ENCODE peak calls at places on chromosome 4, in six cellular contexts. One of them, this sample, is unnamed.

GRCh38 chr4:3283916-3284315 is 8.9 kb upstream of the RGS12 start:
- DNase-seq in HepG2: no peak
- DNase-seq in HL-60: no peak
- DNase-seq in GM12878: no peak
- DNase-seq in H1: no peak
- DNase-seq in SK-N-SH: no peak
- DNase-seq in this sample: no peak

GRCh38 chr4:53508446-53508845 is 82.8 kb downstream of the LNX1 start:
- DNase-seq in H1: no peak
- DNase-seq in GM12878: no peak
- DNase-seq in HL-60: no peak
- DNase-seq in HepG2: peak; percentile 48
- DNase-seq in SK-N-SH: no peak
- DNase-seq in this sample: peak; percentile 9

GRCh38 chr4:151035321-151035720 is 20.2 kb upstream of the LRBA start:
- DNase-seq in HL-60: no peak
- DNase-seq in GM12878: no peak
- DNase-seq in HepG2: peak; percentile 41
- DNase-seq in H1: no peak
- DNase-seq in SK-N-SH: no peak
- DNase-seq in this sample: no peak

GRCh38 chr4:93897559-93897958 is 69.0 kb downstream of the ATOH1 start:
- DNase-seq in HL-60: no peak
- DNase-seq in HepG2: peak; percentile 3
- DNase-seq in GM12878: no peak
- DNase-seq in H1: no peak
- DNase-seq in SK-N-SH: peak; percentile 35
- DNase-seq in this sample: peak; percentile 6

GRCh38 chr4:106021737-106022410 is 126.6 kb downstream of the NPNT start:
- DNase-seq in H1: no peak
- DNase-seq in HL-60: no peak
- DNase-seq in GM12878: no peak
- DNase-seq in SK-N-SH: no peak
- DNase-seq in HepG2: no peak
- DNase-seq in this sample: no peak

GRCh38 chr4:128653514-128654420 is 155.7 kb upstream of the JADE1 start:
- DNase-seq in H1: no peak
- DNase-seq in SK-N-SH: no peak
- DNase-seq in GM12878: no peak
- DNase-seq in HepG2: no peak
- DNase-seq in HL-60: no peak
- DNase-seq in this sample: no peak

GRCh38 chr4:7161721-7162214 is 30.6 kb upstream of the SORCS2 start:
- DNase-seq in HL-60: no peak
- DNase-seq in GM12878: no peak
- DNase-seq in HepG2: no peak
- DNase-seq in H1: no peak
- DNase-seq in SK-N-SH: peak; percentile 26
- DNase-seq in this sample: no peak

GRCh38 chr4:2406406-2406805 is 12.0 kb downstream of the ZFYVE28 start:
- DNase-seq in HL-60: no peak
- DNase-seq in H1: no peak
- DNase-seq in SK-N-SH: no peak
- DNase-seq in HepG2: no peak
- DNase-seq in GM12878: no peak
- DNase-seq in this sample: no peak

GRCh38 chr4:10069065-10069626 is 47.5 kb downstream of the WDR1 start:
- DNase-seq in HL-60: no peak
- DNase-seq in GM12878: no peak
- DNase-seq in HepG2: no peak
- DNase-seq in SK-N-SH: no peak
- DNase-seq in H1: no peak
- DNase-seq in this sample: no peak

GRCh38 chr4:73438582-73439215 is 2.7 kb downstream of the AFP start:
- DNase-seq in HepG2: no peak
- DNase-seq in SK-N-SH: no peak
- DNase-seq in GM12878: no peak
- DNase-seq in HL-60: no peak
- DNase-seq in H1: no peak
- DNase-seq in this sample: no peak

GRCh38 chr4:147009875-147010274 is 64.2 kb upstream of the TTC29 start:
- DNase-seq in HL-60: no peak
- DNase-seq in SK-N-SH: no peak
- DNase-seq in GM12878: no peak
- DNase-seq in H1: no peak
- DNase-seq in HepG2: no peak
- DNase-seq in this sample: no peak

GRCh38 chr4:125265846-125266245 is 48.9 kb upstream of the FAT4 start:
- DNase-seq in HL-60: no peak
- DNase-seq in H1: no peak
- DNase-seq in SK-N-SH: no peak
- DNase-seq in HepG2: no peak
- DNase-seq in GM12878: no peak
- DNase-seq in this sample: no peak

GRCh38 chr4:138242076-138242829 is at the start of gene SLC7A11:
- DNase-seq in HL-60: peak; percentile 98
- DNase-seq in GM12878: peak; percentile 93
- DNase-seq in SK-N-SH: peak; percentile 27
- DNase-seq in HepG2: peak; percentile 97
- DNase-seq in H1: peak; percentile 73
- DNase-seq in this sample: peak; percentile 65

GRCh38 chr4:128483816-128484215 is 196.2 kb upstream of the PGRMC2 start:
- DNase-seq in HL-60: no peak
- DNase-seq in SK-N-SH: peak; percentile 44
- DNase-seq in GM12878: no peak
- DNase-seq in H1: no peak
- DNase-seq in HepG2: no peak
- DNase-seq in this sample: no peak

GRCh38 chr4:132123870-132124623 is 1025.0 kb upstream of the PCDH10 start:
- DNase-seq in H1: no peak
- DNase-seq in SK-N-SH: no peak
- DNase-seq in GM12878: peak; percentile 25
- DNase-seq in HL-60: no peak
- DNase-seq in HepG2: no peak
- DNase-seq in this sample: peak; percentile 9

GRCh38 chr4:23333946-23334878 is 555.6 kb downstream of the PPARGC1A start:
- DNase-seq in SK-N-SH: no peak
- DNase-seq in HepG2: no peak
- DNase-seq in GM12878: peak; percentile 39
- DNase-seq in H1: no peak
- DNase-seq in HL-60: peak; percentile 85
- DNase-seq in this sample: peak; percentile 16

GRCh38 chr4:14452001-14452400 is 550.3 kb upstream of the CPEB2 start:
- DNase-seq in GM12878: no peak
- DNase-seq in SK-N-SH: no peak
- DNase-seq in H1: no peak
- DNase-seq in HL-60: no peak
- DNase-seq in HepG2: no peak
- DNase-seq in this sample: no peak

GRCh38 chr4:33060873-33061542 is 2340.8 kb downstream of the PCDH7 start:
- DNase-seq in GM12878: no peak
- DNase-seq in H1: peak; percentile 46
- DNase-seq in SK-N-SH: peak; percentile 2
- DNase-seq in HepG2: peak; percentile 40
- DNase-seq in HL-60: no peak
- DNase-seq in this sample: peak; percentile 9

GRCh38 chr4:129254526-129254925 is 158.6 kb downstream of the C4orf33 start:
- DNase-seq in SK-N-SH: no peak
- DNase-seq in HL-60: no peak
- DNase-seq in GM12878: no peak
- DNase-seq in HepG2: no peak
- DNase-seq in H1: no peak
- DNase-seq in this sample: no peak

GRCh38 chr4:98794565-98795205 is 134.2 kb downstream of the EIF4E start:
- DNase-seq in GM12878: no peak
- DNase-seq in SK-N-SH: no peak
- DNase-seq in HL-60: no peak
- DNase-seq in HepG2: no peak
- DNase-seq in H1: peak; percentile 15
- DNase-seq in this sample: peak; percentile 33

GRCh38 chr4:177460460-177460859 is 18.2 kb upstream of the AGA start:
- DNase-seq in SK-N-SH: no peak
- DNase-seq in H1: no peak
- DNase-seq in HepG2: no peak
- DNase-seq in GM12878: no peak
- DNase-seq in HL-60: no peak
- DNase-seq in this sample: no peak

DNA sequence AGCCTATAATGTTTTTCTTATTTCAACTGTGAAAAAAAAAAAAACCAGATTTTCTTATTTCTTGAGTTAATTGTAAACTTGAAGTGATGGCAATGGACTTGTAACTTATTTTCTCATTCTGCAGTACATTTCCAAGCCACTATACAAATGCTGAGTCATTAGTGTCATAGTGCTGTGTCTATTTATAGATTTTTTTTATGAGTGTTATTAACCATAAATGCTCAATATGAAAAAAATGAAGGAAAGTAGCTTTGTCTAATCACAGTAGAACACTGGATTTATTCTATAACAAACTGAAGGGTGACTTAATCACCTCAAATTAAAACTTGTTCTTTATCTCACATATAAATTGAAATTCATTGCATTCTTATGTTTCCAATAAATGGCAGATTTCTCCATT is 718.6 kb downstream of the CCSER1 start:
- DNase-seq in HL-60: no peak
- DNase-seq in SK-N-SH: no peak
- DNase-seq in HepG2: no peak
- DNase-seq in GM12878: no peak
- DNase-seq in H1: no peak
- DNase-seq in this sample: no peak
- TF ChIP-seq GABPA in HL-60: no peak
- TF ChIP-seq GABPA in SK-N-SH: no peak
- TF ChIP-seq GABPA in HepG2: no peak
- TF ChIP-seq GABPA in GM12878: no peak
- TF ChIP-seq GABPA in H1: no peak
- TF ChIP-seq GABPA in this sample: no peak

DNA sequence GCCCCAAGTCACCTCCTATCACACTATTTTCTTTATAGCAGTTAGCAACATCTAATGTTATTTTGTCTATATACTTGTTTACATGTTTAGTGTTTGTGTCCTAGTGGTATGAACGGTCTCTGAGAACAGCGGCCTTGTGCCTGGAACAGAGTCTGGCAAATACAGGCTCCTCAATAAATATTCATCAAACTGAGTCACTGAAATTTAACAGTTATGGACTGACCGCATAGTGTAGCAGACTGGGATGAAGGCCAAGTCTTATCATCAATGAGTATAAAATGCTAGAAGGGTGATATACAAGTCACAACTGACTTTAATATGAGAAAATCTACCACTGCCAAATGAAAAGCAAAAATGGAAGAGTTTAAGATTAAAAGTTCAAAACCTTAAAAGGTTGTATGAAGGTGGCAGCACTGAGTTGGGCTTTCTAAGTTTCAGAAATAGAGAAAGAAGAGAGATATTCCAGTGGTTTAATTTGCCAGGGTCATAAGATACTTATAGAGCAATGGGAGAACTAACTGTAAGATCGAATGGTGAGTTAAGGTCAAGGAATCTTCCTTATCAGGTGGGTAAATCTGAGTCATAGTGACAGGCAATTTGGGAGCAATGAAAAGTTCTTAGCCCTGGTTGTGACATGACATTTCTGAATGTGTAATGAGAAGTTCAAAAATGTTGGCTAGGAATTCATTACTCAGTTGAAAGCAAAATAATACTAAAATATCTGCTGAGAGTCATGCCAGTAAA is 34.9 kb downstream of the ELOVL6 start:
- DNase-seq in SK-N-SH: no peak
- DNase-seq in GM12878: no peak
- DNase-seq in H1: no peak
- DNase-seq in HL-60: no peak
- DNase-seq in HepG2: no peak
- DNase-seq in this sample: no peak
- TF ChIP-seq GABPA in SK-N-SH: no peak
- TF ChIP-seq GABPA in GM12878: no peak
- TF ChIP-seq GABPA in H1: no peak
- TF ChIP-seq GABPA in HL-60: no peak
- TF ChIP-seq GABPA in HepG2: no peak
- TF ChIP-seq GABPA in this sample: no peak

GRCh38 chr4:110059556-110060191 is 138.7 kb downstream of the ELOVL6 start:
- DNase-seq in HL-60: no peak
- DNase-seq in HepG2: no peak
- DNase-seq in H1: no peak
- DNase-seq in GM12878: peak; percentile 54
- DNase-seq in SK-N-SH: no peak
- DNase-seq in this sample: no peak

GRCh38 chr4:110062166-110062565 is 136.2 kb downstream of the ELOVL6 start:
- DNase-seq in HepG2: no peak
- DNase-seq in HL-60: no peak
- DNase-seq in SK-N-SH: no peak
- DNase-seq in GM12878: no peak
- DNase-seq in H1: no peak
- DNase-seq in this sample: no peak

GRCh38 chr4:110061101-110061500 is 137.3 kb downstream of the ELOVL6 start:
- DNase-seq in SK-N-SH: no peak
- DNase-seq in HepG2: no peak
- DNase-seq in GM12878: no peak
- DNase-seq in H1: no peak
- DNase-seq in HL-60: no peak
- DNase-seq in this sample: peak; percentile 17

GRCh38 chr4:110068248-110068647 is 130.2 kb downstream of the ELOVL6 start:
- DNase-seq in GM12878: no peak
- DNase-seq in HepG2: no peak
- DNase-seq in SK-N-SH: peak; percentile 20
- DNase-seq in HL-60: no peak
- DNase-seq in H1: no peak
- DNase-seq in this sample: no peak

DNA sequence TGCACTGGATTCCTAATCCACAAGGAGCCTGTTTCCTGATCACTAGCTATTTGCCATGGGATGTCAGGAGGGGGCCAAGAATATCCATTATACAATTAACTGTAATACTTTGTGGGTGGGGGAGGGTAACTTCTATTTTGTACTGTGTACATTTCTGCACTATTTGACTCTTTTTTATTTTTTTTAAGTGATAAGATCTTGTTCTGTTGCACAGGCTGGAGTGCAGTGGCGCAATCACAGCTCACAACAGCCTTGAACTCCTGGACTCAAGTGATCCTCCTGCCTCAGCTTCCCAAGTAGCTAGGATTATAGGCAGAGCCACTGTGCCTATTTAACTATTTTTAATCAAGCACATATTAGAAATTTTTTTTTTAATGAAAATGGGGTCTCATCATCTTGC is 134.1 kb downstream of the ELOVL6 start:
- DNase-seq in GM12878: no peak
- DNase-seq in HL-60: no peak
- DNase-seq in SK-N-SH: no peak
- DNase-seq in H1: no peak
- DNase-seq in HepG2: peak; percentile 62
- DNase-seq in this sample: no peak
- TF ChIP-seq GABPA in GM12878: no peak
- TF ChIP-seq GABPA in HL-60: no peak
- TF ChIP-seq GABPA in SK-N-SH: no peak
- TF ChIP-seq GABPA in H1: no peak
- TF ChIP-seq GABPA in HepG2: no peak
- TF ChIP-seq GABPA in this sample: no peak

DNA sequence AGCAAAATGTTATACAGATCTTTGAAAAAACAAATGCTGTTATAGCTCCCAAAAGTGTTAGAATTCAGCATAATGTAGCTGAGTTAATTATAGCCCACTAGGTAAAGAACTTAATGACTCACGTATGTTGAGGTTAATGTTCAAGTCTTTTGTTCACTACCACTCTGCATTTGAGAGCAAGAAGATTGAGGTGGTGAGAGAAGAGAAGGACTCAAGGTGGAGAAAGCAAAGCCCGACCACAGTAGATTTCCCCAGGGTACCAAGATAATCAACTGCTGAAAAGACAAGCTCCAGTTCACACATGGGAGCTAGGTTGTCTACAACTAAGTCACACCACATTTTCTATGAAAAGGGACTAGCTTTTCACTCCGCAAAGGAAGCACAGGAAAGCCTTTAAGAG is 480.2 kb downstream of the DTHD1 start:
- DNase-seq in HL-60: no peak
- DNase-seq in H1: no peak
- DNase-seq in GM12878: no peak
- DNase-seq in HepG2: no peak
- DNase-seq in SK-N-SH: no peak
- DNase-seq in this sample: no peak
- TF ChIP-seq GABPA in HL-60: no peak
- TF ChIP-seq GABPA in H1: no peak
- TF ChIP-seq GABPA in GM12878: no peak
- TF ChIP-seq GABPA in HepG2: no peak
- TF ChIP-seq GABPA in SK-N-SH: no peak
- TF ChIP-seq GABPA in this sample: no peak

This sample was measured in K562.